ENCODE peak calls at places on chromosomes 16 and 17, in eight cellular contexts. T is occipital lobe, M is T follicular helper cell, B is EL, N is NCI-H1092, K is naive B cell, A is AG10803, I is Ammon's horn. X is an unnamed sample.

GRCh38 chr17:63973930-63974593 is 1.3 kb upstream of the SCN4A start:
- DNase-seq in T (no peak), M (no peak), B (peak), N (no peak), K (no peak), A (peak), I (no peak), X (no peak)

GRCh38 chr16:21598676-21599157 is 660 bp upstream of the METTL9 start:
- DNase-seq in T (no peak), M (peak), B (peak), N (no peak), K (no peak), A (no peak), I (no peak), X (no peak)

GRCh38 chr17:79793924-79794304 is 3.0 kb downstream of the CBX8 start:
- DNase-seq in T (no peak), M (no peak), B (peak), N (no peak), K (no peak), A (no peak), I (no peak), X (no peak)

GRCh38 chr17:20114466-20114865 is 105.3 kb downstream of the SPECC1 start:
- DNase-seq in T (no peak), M (no peak), B (no peak), N (no peak), K (no peak), A (no peak), I (no peak), X (no peak)

GRCh38 chr17:82331345-82331939 is 2.1 kb downstream of the SECTM1 start:
- DNase-seq in T (no peak), M (no peak), B (no peak), N (no peak), K (no peak), A (no peak), I (no peak), X (no peak)

GRCh38 chr17:50817838-50818237 is 17.5 kb upstream of the WFIKKN2 start:
- DNase-seq in T (no peak), M (no peak), B (peak), N (no peak), K (no peak), A (no peak), I (no peak), X (peak)

GRCh38 chr17:38925263-38925995 is at the start of gene LASP1NB:
- DNase-seq in T (peak), M (no peak), B (no peak), N (no peak), K (no peak), A (peak), I (peak), X (no peak)

GRCh38 chr16:85606920-85607319 is 6.2 kb upstream of the GSE1 start:
- DNase-seq in T (no peak), M (no peak), B (no peak), N (no peak), K (no peak), A (no peak), I (no peak), X (no peak)

GRCh38 chr17:6567528-6568185 is 11.3 kb upstream of the PITPNM3 start:
- DNase-seq in T (no peak), M (no peak), B (no peak), N (no peak), K (no peak), A (peak), I (no peak), X (no peak)

GRCh38 chr16:67277999-67278772 is 1.1 kb upstream of the PLEKHG4 start:
- DNase-seq in T (no peak), M (no peak), B (peak), N (no peak), K (no peak), A (peak), I (no peak), X (peak)

GRCh38 chr17:29216856-29217255 is 29.8 kb upstream of the CRYBA1 start:
- DNase-seq in T (no peak), M (no peak), B (no peak), N (no peak), K (no peak), A (no peak), I (no peak), X (no peak)

GRCh38 chr17:38898812-38899348 is 26.5 kb upstream of the LASP1NB start:
- DNase-seq in T (no peak), M (peak), B (no peak), N (no peak), K (peak), A (no peak), I (no peak), X (no peak)

GRCh38 chr17:78474631-78475146 is 96.2 kb downstream of the PGS1 start:
- DNase-seq in T (no peak), M (no peak), B (no peak), N (no peak), K (no peak), A (no peak), I (no peak), X (no peak)

X was measured in HS-5.